ENCODE peak calls at places on chromosomes 3 and 15, in eight cellular contexts. C, X, Z, S, V, K, Q and J are unnamed samples.

GRCh38 chr15:38073278-38073930 is 139.0 kb downstream of the TMCO5A start:
- DNase-seq in S (no peak), Z (no peak), K (no peak), X (no peak), V (no peak), C (no peak), Q (no peak), J (no peak)

GRCh38 chr3:49295489-49296058 is 18.5 kb upstream of the C3orf62 start:
- DNase-seq in X (peak), Z (peak), S (no peak), K (no peak), C (no peak), Q (peak), V (no peak), J (peak)

GRCh38 chr15:61759639-61760038 is 300.6 kb downstream of the VPS13C start:
- DNase-seq in S (no peak), K (no peak), Z (no peak), C (no peak), V (no peak), X (no peak), Q (no peak), J (no peak)

GRCh38 chr3:23442598-23443383 is 239.7 kb downstream of the UBE2E2 start:
- DNase-seq in Q (no peak), Z (no peak), V (no peak), C (no peak), S (no peak), X (peak), K (no peak), J (no peak)

GRCh38 chr15:56496635-56497034 is 31.7 kb upstream of the MNS1 start:
- DNase-seq in K (no peak), V (no peak), C (no peak), S (no peak), X (peak), Z (no peak), Q (peak), J (no peak)

GRCh38 chr3:123739146-123739545 is 145.0 kb downstream of the MYLK start:
- DNase-seq in V (no peak), C (no peak), X (no peak), S (no peak), Q (no peak), Z (no peak), K (no peak), J (no peak)

GRCh38 chr15:34018021-34018645 is 20.9 kb downstream of the AVEN start:
- DNase-seq in S (no peak), Z (no peak), V (peak), K (no peak), C (peak), X (no peak), Q (no peak), J (peak)

GRCh38 chr15:41944313-41944940 is 27.9 kb downstream of the EHD4 start:
- DNase-seq in Q (no peak), C (no peak), K (peak), Z (peak), V (no peak), X (no peak), S (no peak), J (no peak)

GRCh38 chr15:72616491-72617210 is 37.8 kb upstream of the GOLGA6B start:
- DNase-seq in K (no peak), S (no peak), V (no peak), Z (no peak), X (no peak), Q (no peak), C (no peak), J (no peak)

GRCh38 chr15:78944669-78945407 is at the start of gene CTSH:
- DNase-seq in Z (peak), K (peak), V (peak), X (peak), Q (peak), S (no peak), C (peak), J (peak)

GRCh38 chr15:73225358-73226015 is 143.3 kb downstream of the HCN4 start:
- DNase-seq in Z (no peak), S (no peak), V (peak), K (no peak), C (no peak), X (no peak), Q (no peak), J (no peak)

GRCh38 chr3:37279858-37280257 is 105.5 kb upstream of the LRRFIP2 start:
- DNase-seq in V (no peak), K (no peak), X (no peak), Q (no peak), C (no peak), S (no peak), Z (no peak), J (no peak)

GRCh38 chr15:87267798-87268197 is 988.7 kb downstream of the NTRK3 start:
- DNase-seq in V (no peak), C (no peak), K (no peak), Q (no peak), Z (no peak), S (no peak), X (no peak), J (no peak)

GRCh38 chr3:54951405-54951804 is 23.5 kb upstream of the LRTM1 start:
- DNase-seq in V (peak), S (no peak), C (peak), Z (peak), X (peak), K (peak), Q (peak), J (peak)

GRCh38 chr3:182795383-182795782 is 2.1 kb downstream of the ATP11B start:
- DNase-seq in Z (no peak), C (no peak), S (no peak), V (peak), X (no peak), Q (no peak), K (no peak), J (peak)

GRCh38 chr3:42490243-42490642 is 12.2 kb upstream of the VIPR1 start:
- DNase-seq in Q (no peak), V (peak), X (no peak), C (peak), K (peak), Z (no peak), S (peak), J (no peak)
- TF ChIP-seq EP300 in Q (no peak), V (no peak), X (no peak), C (no peak), K (no peak), Z (no peak), S (no peak), J (no peak)

GRCh38 chr15:54960266-54960665 is 236.5 kb downstream of the RSL24D1 start:
- DNase-seq in K (no peak), C (no peak), Z (no peak), X (no peak), Q (no peak), V (no peak), S (no peak), J (no peak)

GRCh38 chr15:54962637-54963036 is 234.1 kb downstream of the RSL24D1 start:
- DNase-seq in X (no peak), S (no peak), C (no peak), Q (no peak), V (no peak), K (no peak), Z (no peak), J (no peak)
- TF ChIP-seq EP300 in X (no peak), S (no peak), C (no peak), Q (no peak), V (no peak), K (no peak), Z (no peak), J (no peak)

GRCh38 chr3:45807645-45808540 is 11.6 kb upstream of the SLC6A20 start:
- DNase-seq in Q (no peak), Z (no peak), C (no peak), X (no peak), V (no peak), K (no peak), S (peak), J (no peak)
- TF ChIP-seq EP300 in Q (peak), Z (no peak), C (no peak), X (no peak), V (no peak), K (no peak), S (no peak), J (no peak)

DNA sequence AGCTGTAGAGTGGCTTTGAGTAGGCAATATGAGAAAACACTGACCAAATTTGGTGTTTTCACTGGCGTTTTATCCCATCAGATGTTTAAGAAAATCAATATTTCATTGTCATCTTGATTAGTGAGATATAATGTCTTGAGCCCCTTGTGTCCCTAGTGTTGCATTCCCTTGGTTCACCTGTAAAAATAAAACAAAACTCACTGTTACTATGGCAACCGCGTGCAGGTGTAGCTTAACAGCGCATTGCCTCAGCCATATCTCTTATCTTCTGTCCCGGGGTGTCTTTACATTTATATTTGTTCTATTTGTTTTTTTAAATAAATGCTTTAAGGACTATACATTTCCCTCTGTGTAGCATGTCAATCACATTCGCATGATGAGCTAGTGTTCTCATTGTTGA is 551.6 kb downstream of the ZIC1 start:
- DNase-seq in S (no peak), C (no peak), Q (no peak), X (no peak), V (no peak), Z (no peak), K (no peak), J (no peak)
- TF ChIP-seq EP300 in S (no peak), C (no peak), Q (no peak), X (no peak), V (no peak), Z (no peak), K (no peak), J (no peak)